ENCODE peak calls at places on chromosomes 16 and 17, in four cellular contexts. One of them, this sample, is unnamed. For H3K9me1, the result is how much of the 10 kb centered on the place peaks cover.

GRCh38 chr17:44010966-44011647 is 3.7 kb downstream of the TMEM101 start:
- DNase-seq in K562: no peak
- DNase-seq in IMR-90: peak
- DNase-seq in endothelial cell of umbilical vein: no peak
- DNase-seq in this sample: no peak

GRCh38 chr16:67395105-67395457 is 1.8 kb upstream of the TPPP3 start:
- DNase-seq in K562: no peak
- DNase-seq in IMR-90: no peak
- DNase-seq in endothelial cell of umbilical vein: no peak
- DNase-seq in this sample: no peak

GRCh38 chr16:79278506-79278905 is 322.0 kb downstream of the MAF start:
- DNase-seq in endothelial cell of umbilical vein: no peak
- DNase-seq in K562: no peak
- DNase-seq in IMR-90: no peak
- DNase-seq in this sample: no peak

GRCh38 chr17:50728881-50729765 is 9.7 kb downstream of the LUC7L3 start:
- DNase-seq in endothelial cell of umbilical vein: no peak
- DNase-seq in IMR-90: no peak
- DNase-seq in K562: no peak
- DNase-seq in this sample: no peak

GRCh38 chr16:79762217-79762616 is 161.7 kb upstream of the MAF start:
- DNase-seq in IMR-90: no peak
- DNase-seq in endothelial cell of umbilical vein: no peak
- DNase-seq in K562: no peak
- DNase-seq in this sample: no peak

GRCh38 chr17:4498461-4499397 is at the start of gene SPNS2:
- DNase-seq in endothelial cell of umbilical vein: peak
- DNase-seq in IMR-90: peak
- DNase-seq in K562: peak
- DNase-seq in this sample: no peak

GRCh38 chr16:49281843-49282642 is 405 bp upstream of the CBLN1 start:
- DNase-seq in endothelial cell of umbilical vein: peak
- DNase-seq in IMR-90: peak
- DNase-seq in K562: peak
- DNase-seq in this sample: no peak

GRCh38 chr16:77784441-77785356 is 3.7 kb upstream of the VAT1L start:
- DNase-seq in K562: no peak
- DNase-seq in IMR-90: no peak
- DNase-seq in endothelial cell of umbilical vein: no peak
- DNase-seq in this sample: no peak

GRCh38 chr17:80498242-80498919 is 22.0 kb upstream of the NPTX1 start:
- DNase-seq in K562: no peak
- DNase-seq in IMR-90: peak
- DNase-seq in endothelial cell of umbilical vein: no peak
- DNase-seq in this sample: no peak

GRCh38 chr17:8884336-8884990 is 17.0 kb upstream of the PIK3R6 start:
- DNase-seq in K562: no peak
- DNase-seq in IMR-90: no peak
- DNase-seq in endothelial cell of umbilical vein: no peak
- DNase-seq in this sample: no peak

GRCh38 chr17:61201211-61201610 is 198.4 kb upstream of the TBX2 start:
- DNase-seq in IMR-90: peak
- DNase-seq in endothelial cell of umbilical vein: no peak
- DNase-seq in K562: no peak
- DNase-seq in this sample: no peak

GRCh38 chr16:30526137-30526822 is at the start of gene ZNF768:
- DNase-seq in IMR-90: no peak
- DNase-seq in endothelial cell of umbilical vein: peak
- DNase-seq in K562: peak
- DNase-seq in this sample: no peak

GRCh38 chr17:58270476-58271290 is 10.1 kb downstream of the MPO start:
- DNase-seq in IMR-90: no peak
- DNase-seq in K562: peak
- DNase-seq in endothelial cell of umbilical vein: no peak
- DNase-seq in this sample: no peak

GRCh38 chr17:47821424-47822379 is at the start of gene OSBPL7:
- DNase-seq in endothelial cell of umbilical vein: peak
- DNase-seq in IMR-90: peak
- DNase-seq in K562: peak
- DNase-seq in this sample: no peak

GRCh38 chr17:75238684-75239191 is 22.7 kb downstream of the GGA3 start:
- DNase-seq in IMR-90: peak
- DNase-seq in endothelial cell of umbilical vein: peak
- DNase-seq in K562: peak
- DNase-seq in this sample: peak

GRCh38 chr16:22373662-22374310 is 633 bp downstream of the CDR2 start:
- DNase-seq in endothelial cell of umbilical vein: peak
- DNase-seq in K562: peak
- DNase-seq in IMR-90: no peak
- DNase-seq in this sample: no peak

GRCh38 chr16:82671743-82672142 is 45.0 kb downstream of the CDH13 start:
- DNase-seq in IMR-90: no peak
- DNase-seq in endothelial cell of umbilical vein: no peak
- DNase-seq in K562: peak
- DNase-seq in this sample: no peak

GRCh38 chr17:37481001-37481665 is 8.6 kb upstream of the DUSP14 start:
- DNase-seq in IMR-90: no peak
- DNase-seq in endothelial cell of umbilical vein: no peak
- DNase-seq in K562: no peak
- DNase-seq in this sample: no peak
- H3K9me1 ChIP-seq in IMR-90: under half
- H3K9me1 ChIP-seq in endothelial cell of umbilical vein: under half
- H3K9me1 ChIP-seq in K562: under half
- H3K9me1 ChIP-seq in this sample: under half

DNA sequence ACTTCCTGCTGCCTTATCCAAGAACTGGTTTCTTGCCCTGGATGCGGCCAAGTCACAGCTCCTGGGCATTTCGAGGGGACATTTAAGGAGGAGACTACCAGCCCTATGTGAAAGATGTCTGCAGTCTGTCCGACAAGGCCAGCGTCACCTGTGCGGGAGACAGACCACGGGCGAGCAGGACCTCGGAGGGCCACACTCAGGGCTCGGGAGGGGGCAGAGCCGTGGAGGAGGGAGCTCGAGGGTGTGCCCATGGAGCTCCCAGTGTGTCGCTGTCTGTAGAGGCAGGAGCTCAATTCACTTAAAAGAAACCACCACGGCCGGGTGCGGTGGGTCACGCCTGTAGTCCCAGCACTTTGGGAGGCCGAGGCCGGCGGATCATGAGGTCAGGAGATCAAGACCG is 33.3 kb downstream of the CBFA2T3 start:
- DNase-seq in endothelial cell of umbilical vein: no peak
- DNase-seq in K562: no peak
- DNase-seq in IMR-90: no peak
- DNase-seq in this sample: no peak
- H3K4me2 ChIP-seq in endothelial cell of umbilical vein: no peak
- H3K4me2 ChIP-seq in K562: no peak
- H3K4me2 ChIP-seq in IMR-90: no peak
- H3K4me2 ChIP-seq in this sample: no peak

GRCh38 chr17:7792611-7793010 is 41.4 kb upstream of the KDM6B start:
- DNase-seq in IMR-90: no peak
- DNase-seq in endothelial cell of umbilical vein: no peak
- DNase-seq in K562: no peak
- DNase-seq in this sample: no peak
- H3K9me1 ChIP-seq in IMR-90: under half
- H3K9me1 ChIP-seq in endothelial cell of umbilical vein: under half
- H3K9me1 ChIP-seq in K562: under half
- H3K9me1 ChIP-seq in this sample: under half

DNA sequence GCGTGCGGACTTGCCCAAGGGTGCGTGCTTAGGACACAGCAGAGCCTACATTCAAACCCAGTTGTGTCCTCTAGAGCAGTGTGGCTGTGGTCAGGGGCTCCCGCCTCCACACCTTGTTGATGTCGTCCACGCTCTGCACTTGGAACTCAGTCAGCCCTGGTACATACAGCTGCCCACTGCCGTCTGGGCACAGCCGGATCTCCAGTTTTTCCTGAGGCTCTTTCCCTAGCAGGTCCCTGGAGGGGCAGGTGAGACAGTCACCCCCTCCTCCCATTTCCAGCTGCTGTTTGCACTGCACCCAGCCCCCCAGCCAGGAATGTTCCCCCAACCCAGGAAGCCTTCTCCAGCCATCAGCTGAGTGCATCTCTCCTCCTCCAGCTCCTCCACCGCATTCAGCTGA is 25.7 kb downstream of the KATNB1 start:
- DNase-seq in endothelial cell of umbilical vein: no peak
- DNase-seq in IMR-90: no peak
- DNase-seq in K562: no peak
- DNase-seq in this sample: no peak
- H3K4me2 ChIP-seq in endothelial cell of umbilical vein: no peak
- H3K4me2 ChIP-seq in IMR-90: no peak
- H3K4me2 ChIP-seq in K562: no peak
- H3K4me2 ChIP-seq in this sample: no peak

GRCh38 chr17:67113481-67113880 is 69.1 kb downstream of the CACNG1 start:
- DNase-seq in IMR-90: no peak
- DNase-seq in K562: no peak
- DNase-seq in endothelial cell of umbilical vein: no peak
- DNase-seq in this sample: no peak

GRCh38 chr17:67110619-67111018 is 66.3 kb downstream of the CACNG1 start:
- DNase-seq in K562: peak
- DNase-seq in IMR-90: no peak
- DNase-seq in endothelial cell of umbilical vein: no peak
- DNase-seq in this sample: no peak

GRCh38 chr17:67111808-67112207 is 67.5 kb downstream of the CACNG1 start:
- DNase-seq in endothelial cell of umbilical vein: peak
- DNase-seq in K562: no peak
- DNase-seq in IMR-90: no peak
- DNase-seq in this sample: no peak

GRCh38 chr17:67109111-67109510 is 64.8 kb downstream of the CACNG1 start:
- DNase-seq in endothelial cell of umbilical vein: no peak
- DNase-seq in K562: no peak
- DNase-seq in IMR-90: no peak
- DNase-seq in this sample: no peak

GRCh38 chr17:67111327-67111726 is 67.0 kb downstream of the CACNG1 start:
- DNase-seq in IMR-90: no peak
- DNase-seq in endothelial cell of umbilical vein: no peak
- DNase-seq in K562: no peak
- DNase-seq in this sample: no peak
- H3K9me1 ChIP-seq in IMR-90: under half
- H3K9me1 ChIP-seq in endothelial cell of umbilical vein: under half
- H3K9me1 ChIP-seq in K562: under half
- H3K9me1 ChIP-seq in this sample: under half

GRCh38 chr17:64253470-64253869 is 9.6 kb downstream of the TEX2 start:
- DNase-seq in K562: no peak
- DNase-seq in IMR-90: no peak
- DNase-seq in endothelial cell of umbilical vein: no peak
- DNase-seq in this sample: no peak
- H3K4me2 ChIP-seq in K562: no peak
- H3K4me2 ChIP-seq in IMR-90: no peak
- H3K4me2 ChIP-seq in endothelial cell of umbilical vein: no peak
- H3K4me2 ChIP-seq in this sample: no peak

DNA sequence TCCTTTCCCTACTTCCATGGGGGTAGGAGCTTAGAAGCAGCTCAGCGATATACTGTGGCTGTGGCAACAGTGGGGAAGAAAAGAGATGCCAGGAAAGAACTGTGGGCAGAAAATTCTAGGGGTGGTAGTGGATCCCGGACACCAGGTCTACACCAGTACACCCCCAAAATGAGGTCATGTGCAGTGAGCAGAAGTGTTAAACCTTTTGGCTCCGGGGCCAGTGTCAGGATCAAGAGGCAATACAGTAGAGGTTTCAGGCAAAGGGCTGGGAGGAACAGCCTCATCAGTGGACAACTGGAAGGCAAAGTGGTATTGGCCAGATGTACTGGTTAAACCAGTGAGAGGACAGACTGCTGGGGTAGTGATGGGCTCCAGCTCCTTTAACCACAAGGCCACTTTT is 163.1 kb upstream of the CCL2 start:
- DNase-seq in IMR-90: no peak
- DNase-seq in K562: no peak
- DNase-seq in endothelial cell of umbilical vein: no peak
- DNase-seq in this sample: no peak
- H3K9me1 ChIP-seq in IMR-90: under half
- H3K9me1 ChIP-seq in K562: under half
- H3K9me1 ChIP-seq in endothelial cell of umbilical vein: under half
- H3K9me1 ChIP-seq in this sample: under half

GRCh38 chr17:1977583-1978395 is 47.3 kb downstream of the RTN4RL1 start:
- DNase-seq in endothelial cell of umbilical vein: no peak
- DNase-seq in K562: no peak
- DNase-seq in IMR-90: no peak
- DNase-seq in this sample: no peak

GRCh38 chr17:1975573-1975972 is 49.6 kb downstream of the RTN4RL1 start:
- DNase-seq in endothelial cell of umbilical vein: no peak
- DNase-seq in IMR-90: no peak
- DNase-seq in K562: no peak
- DNase-seq in this sample: no peak

GRCh38 chr17:1978396-1978962 is 46.7 kb downstream of the RTN4RL1 start:
- DNase-seq in endothelial cell of umbilical vein: no peak
- DNase-seq in K562: no peak
- DNase-seq in IMR-90: no peak
- DNase-seq in this sample: no peak

GRCh38 chr17:1976000-1976682 is 49.0 kb downstream of the RTN4RL1 start:
- DNase-seq in endothelial cell of umbilical vein: no peak
- DNase-seq in IMR-90: no peak
- DNase-seq in K562: no peak
- DNase-seq in this sample: no peak

GRCh38 chr17:1976683-1977064 is 48.5 kb downstream of the RTN4RL1 start:
- DNase-seq in IMR-90: no peak
- DNase-seq in K562: no peak
- DNase-seq in endothelial cell of umbilical vein: no peak
- DNase-seq in this sample: no peak
- H3K4me2 ChIP-seq in IMR-90: no peak
- H3K4me2 ChIP-seq in K562: no peak
- H3K4me2 ChIP-seq in endothelial cell of umbilical vein: no peak
- H3K4me2 ChIP-seq in this sample: no peak

DNA sequence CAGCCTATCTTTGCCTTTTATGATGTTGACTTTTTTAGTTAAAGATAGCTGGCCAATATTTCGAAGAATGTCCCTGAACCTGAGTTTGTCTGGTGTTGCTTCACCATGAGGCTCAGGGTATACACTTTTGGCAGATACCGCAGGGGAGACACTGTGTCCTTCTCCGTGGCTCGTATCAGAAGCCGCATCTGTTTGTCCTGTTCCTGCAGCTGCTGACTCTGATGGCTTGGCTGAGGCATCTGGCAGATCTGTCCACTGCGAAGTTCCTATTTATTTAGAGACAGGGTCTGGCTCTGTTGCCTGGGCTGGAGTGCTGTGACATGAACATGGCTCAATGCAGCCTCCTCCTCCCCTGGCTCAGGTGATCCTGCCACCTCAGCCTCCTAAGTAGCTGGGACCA is 93.5 kb downstream of the CRISPLD2 start:
- DNase-seq in IMR-90: no peak
- DNase-seq in endothelial cell of umbilical vein: no peak
- DNase-seq in K562: peak
- DNase-seq in this sample: no peak
- H3K9me1 ChIP-seq in IMR-90: under half
- H3K9me1 ChIP-seq in endothelial cell of umbilical vein: under half
- H3K9me1 ChIP-seq in K562: under half
- H3K9me1 ChIP-seq in this sample: under half

This sample was measured in keratinocyte.